ENCODE peak calls at places on chromosomes 1 and 21, in eight cellular contexts. One of them, this sample, is unnamed.

GRCh38 chr1:222465211-222466041 is 82.5 kb downstream of the HHIPL2 start:
- DNase-seq in activated naive CD4-positive, alpha-beta T cell treated with Interleukin-2 at 50 U/mL for 16 hours: peak
- DNase-seq in stimulated activated CD8-positive, alpha-beta memory T cell treated with anti-CD3 and anti-CD28 coated beads, Interleukin-7, amount 100 ng/mL, for 24 hours: peak
- DNase-seq in A549: peak
- DNase-seq in brain microvascular endothelial cell: peak
- DNase-seq in NCI-H2171 treated with DMSO at 0.1 percent for 48 hours: peak
- DNase-seq in RWPE1: peak
- DNase-seq in kidney epithelial cell: peak
- DNase-seq in this sample: peak

GRCh38 chr21:45011911-45012660 is 62.3 kb upstream of the ADARB1 start:
- DNase-seq in activated naive CD4-positive, alpha-beta T cell treated with Interleukin-2 at 50 U/mL for 16 hours: no peak
- DNase-seq in stimulated activated CD8-positive, alpha-beta memory T cell treated with anti-CD3 and anti-CD28 coated beads, Interleukin-7, amount 100 ng/mL, for 24 hours: no peak
- DNase-seq in A549: peak
- DNase-seq in brain microvascular endothelial cell: peak
- DNase-seq in NCI-H2171 treated with DMSO at 0.1 percent for 48 hours: no peak
- DNase-seq in RWPE1: peak
- DNase-seq in kidney epithelial cell: peak
- DNase-seq in this sample: peak

GRCh38 chr1:233372218-233373125 is 44.9 kb downstream of the MAP3K21 start:
- DNase-seq in activated naive CD4-positive, alpha-beta T cell treated with Interleukin-2 at 50 U/mL for 16 hours: no peak
- DNase-seq in stimulated activated CD8-positive, alpha-beta memory T cell treated with anti-CD3 and anti-CD28 coated beads, Interleukin-7, amount 100 ng/mL, for 24 hours: no peak
- DNase-seq in A549: no peak
- DNase-seq in brain microvascular endothelial cell: no peak
- DNase-seq in NCI-H2171 treated with DMSO at 0.1 percent for 48 hours: no peak
- DNase-seq in RWPE1: no peak
- DNase-seq in kidney epithelial cell: no peak
- DNase-seq in this sample: no peak

GRCh38 chr1:119285482-119285881 is 83.1 kb upstream of the HAO2 start:
- DNase-seq in activated naive CD4-positive, alpha-beta T cell treated with Interleukin-2 at 50 U/mL for 16 hours: no peak
- DNase-seq in stimulated activated CD8-positive, alpha-beta memory T cell treated with anti-CD3 and anti-CD28 coated beads, Interleukin-7, amount 100 ng/mL, for 24 hours: no peak
- DNase-seq in A549: peak
- DNase-seq in brain microvascular endothelial cell: peak
- DNase-seq in NCI-H2171 treated with DMSO at 0.1 percent for 48 hours: no peak
- DNase-seq in RWPE1: peak
- DNase-seq in kidney epithelial cell: peak
- DNase-seq in this sample: no peak

GRCh38 chr21:44051462-44051941 is 39.4 kb downstream of the TRAPPC10 start:
- DNase-seq in activated naive CD4-positive, alpha-beta T cell treated with Interleukin-2 at 50 U/mL for 16 hours: no peak
- DNase-seq in stimulated activated CD8-positive, alpha-beta memory T cell treated with anti-CD3 and anti-CD28 coated beads, Interleukin-7, amount 100 ng/mL, for 24 hours: no peak
- DNase-seq in A549: no peak
- DNase-seq in brain microvascular endothelial cell: peak
- DNase-seq in NCI-H2171 treated with DMSO at 0.1 percent for 48 hours: peak
- DNase-seq in RWPE1: no peak
- DNase-seq in kidney epithelial cell: no peak
- DNase-seq in this sample: no peak

GRCh38 chr1:51650198-51650597 is 33.3 kb downstream of the OSBPL9 start:
- DNase-seq in activated naive CD4-positive, alpha-beta T cell treated with Interleukin-2 at 50 U/mL for 16 hours: no peak
- DNase-seq in stimulated activated CD8-positive, alpha-beta memory T cell treated with anti-CD3 and anti-CD28 coated beads, Interleukin-7, amount 100 ng/mL, for 24 hours: no peak
- DNase-seq in A549: no peak
- DNase-seq in brain microvascular endothelial cell: no peak
- DNase-seq in NCI-H2171 treated with DMSO at 0.1 percent for 48 hours: no peak
- DNase-seq in RWPE1: no peak
- DNase-seq in kidney epithelial cell: no peak
- DNase-seq in this sample: no peak

GRCh38 chr1:145689922-145690321 is 17.2 kb downstream of the PDZK1 start:
- DNase-seq in activated naive CD4-positive, alpha-beta T cell treated with Interleukin-2 at 50 U/mL for 16 hours: no peak
- DNase-seq in stimulated activated CD8-positive, alpha-beta memory T cell treated with anti-CD3 and anti-CD28 coated beads, Interleukin-7, amount 100 ng/mL, for 24 hours: no peak
- DNase-seq in A549: no peak
- DNase-seq in brain microvascular endothelial cell: no peak
- DNase-seq in NCI-H2171 treated with DMSO at 0.1 percent for 48 hours: no peak
- DNase-seq in RWPE1: no peak
- DNase-seq in kidney epithelial cell: no peak
- DNase-seq in this sample: no peak

GRCh38 chr1:156106624-156107488 is 7.7 kb upstream of the LMNA start:
- DNase-seq in activated naive CD4-positive, alpha-beta T cell treated with Interleukin-2 at 50 U/mL for 16 hours: no peak
- DNase-seq in stimulated activated CD8-positive, alpha-beta memory T cell treated with anti-CD3 and anti-CD28 coated beads, Interleukin-7, amount 100 ng/mL, for 24 hours: no peak
- DNase-seq in A549: peak
- DNase-seq in brain microvascular endothelial cell: no peak
- DNase-seq in NCI-H2171 treated with DMSO at 0.1 percent for 48 hours: peak
- DNase-seq in RWPE1: no peak
- DNase-seq in kidney epithelial cell: no peak
- DNase-seq in this sample: peak

GRCh38 chr1:40017951-40018575 is 22.5 kb upstream of the CAP1 start:
- DNase-seq in activated naive CD4-positive, alpha-beta T cell treated with Interleukin-2 at 50 U/mL for 16 hours: no peak
- DNase-seq in stimulated activated CD8-positive, alpha-beta memory T cell treated with anti-CD3 and anti-CD28 coated beads, Interleukin-7, amount 100 ng/mL, for 24 hours: no peak
- DNase-seq in A549: peak
- DNase-seq in brain microvascular endothelial cell: no peak
- DNase-seq in NCI-H2171 treated with DMSO at 0.1 percent for 48 hours: no peak
- DNase-seq in RWPE1: no peak
- DNase-seq in kidney epithelial cell: no peak
- DNase-seq in this sample: peak

GRCh38 chr1:18461656-18462055 is 19.1 kb upstream of the KLHDC7A start:
- DNase-seq in activated naive CD4-positive, alpha-beta T cell treated with Interleukin-2 at 50 U/mL for 16 hours: no peak
- DNase-seq in stimulated activated CD8-positive, alpha-beta memory T cell treated with anti-CD3 and anti-CD28 coated beads, Interleukin-7, amount 100 ng/mL, for 24 hours: no peak
- DNase-seq in A549: no peak
- DNase-seq in brain microvascular endothelial cell: no peak
- DNase-seq in NCI-H2171 treated with DMSO at 0.1 percent for 48 hours: no peak
- DNase-seq in RWPE1: no peak
- DNase-seq in kidney epithelial cell: no peak
- DNase-seq in this sample: no peak

GRCh38 chr1:201456499-201457309 is 12.3 kb downstream of the PHLDA3 start:
- DNase-seq in activated naive CD4-positive, alpha-beta T cell treated with Interleukin-2 at 50 U/mL for 16 hours: no peak
- DNase-seq in stimulated activated CD8-positive, alpha-beta memory T cell treated with anti-CD3 and anti-CD28 coated beads, Interleukin-7, amount 100 ng/mL, for 24 hours: no peak
- DNase-seq in A549: peak
- DNase-seq in brain microvascular endothelial cell: peak
- DNase-seq in NCI-H2171 treated with DMSO at 0.1 percent for 48 hours: no peak
- DNase-seq in RWPE1: peak
- DNase-seq in kidney epithelial cell: peak
- DNase-seq in this sample: peak

GRCh38 chr1:211259596-211260126 is 495 bp downstream of the RCOR3 start:
- DNase-seq in activated naive CD4-positive, alpha-beta T cell treated with Interleukin-2 at 50 U/mL for 16 hours: no peak
- DNase-seq in stimulated activated CD8-positive, alpha-beta memory T cell treated with anti-CD3 and anti-CD28 coated beads, Interleukin-7, amount 100 ng/mL, for 24 hours: peak
- DNase-seq in A549: peak
- DNase-seq in brain microvascular endothelial cell: no peak
- DNase-seq in NCI-H2171 treated with DMSO at 0.1 percent for 48 hours: peak
- DNase-seq in RWPE1: peak
- DNase-seq in kidney epithelial cell: no peak
- DNase-seq in this sample: no peak

GRCh38 chr21:34743285-34743684 is 74.5 kb downstream of the CLIC6 start:
- DNase-seq in activated naive CD4-positive, alpha-beta T cell treated with Interleukin-2 at 50 U/mL for 16 hours: no peak
- DNase-seq in stimulated activated CD8-positive, alpha-beta memory T cell treated with anti-CD3 and anti-CD28 coated beads, Interleukin-7, amount 100 ng/mL, for 24 hours: no peak
- DNase-seq in A549: no peak
- DNase-seq in brain microvascular endothelial cell: no peak
- DNase-seq in NCI-H2171 treated with DMSO at 0.1 percent for 48 hours: no peak
- DNase-seq in RWPE1: no peak
- DNase-seq in kidney epithelial cell: no peak
- DNase-seq in this sample: no peak

GRCh38 chr1:44542415-44543063 is 131.7 kb downstream of the TMEM53 start:
- DNase-seq in activated naive CD4-positive, alpha-beta T cell treated with Interleukin-2 at 50 U/mL for 16 hours: no peak
- DNase-seq in stimulated activated CD8-positive, alpha-beta memory T cell treated with anti-CD3 and anti-CD28 coated beads, Interleukin-7, amount 100 ng/mL, for 24 hours: no peak
- DNase-seq in A549: no peak
- DNase-seq in brain microvascular endothelial cell: no peak
- DNase-seq in NCI-H2171 treated with DMSO at 0.1 percent for 48 hours: no peak
- DNase-seq in RWPE1: no peak
- DNase-seq in kidney epithelial cell: no peak
- DNase-seq in this sample: no peak

GRCh38 chr1:180911640-180912161 is 996 bp upstream of the KIAA1614 start:
- DNase-seq in activated naive CD4-positive, alpha-beta T cell treated with Interleukin-2 at 50 U/mL for 16 hours: no peak
- DNase-seq in stimulated activated CD8-positive, alpha-beta memory T cell treated with anti-CD3 and anti-CD28 coated beads, Interleukin-7, amount 100 ng/mL, for 24 hours: no peak
- DNase-seq in A549: no peak
- DNase-seq in brain microvascular endothelial cell: no peak
- DNase-seq in NCI-H2171 treated with DMSO at 0.1 percent for 48 hours: no peak
- DNase-seq in RWPE1: no peak
- DNase-seq in kidney epithelial cell: no peak
- DNase-seq in this sample: no peak

GRCh38 chr1:175599212-175599681 is 144.1 kb downstream of the TNR start:
- DNase-seq in activated naive CD4-positive, alpha-beta T cell treated with Interleukin-2 at 50 U/mL for 16 hours: no peak
- DNase-seq in stimulated activated CD8-positive, alpha-beta memory T cell treated with anti-CD3 and anti-CD28 coated beads, Interleukin-7, amount 100 ng/mL, for 24 hours: no peak
- DNase-seq in A549: no peak
- DNase-seq in brain microvascular endothelial cell: no peak
- DNase-seq in NCI-H2171 treated with DMSO at 0.1 percent for 48 hours: no peak
- DNase-seq in RWPE1: no peak
- DNase-seq in kidney epithelial cell: peak
- DNase-seq in this sample: no peak

GRCh38 chr1:65942476-65942875 is 149.8 kb downstream of the PDE4B start:
- DNase-seq in activated naive CD4-positive, alpha-beta T cell treated with Interleukin-2 at 50 U/mL for 16 hours: no peak
- DNase-seq in stimulated activated CD8-positive, alpha-beta memory T cell treated with anti-CD3 and anti-CD28 coated beads, Interleukin-7, amount 100 ng/mL, for 24 hours: no peak
- DNase-seq in A549: no peak
- DNase-seq in brain microvascular endothelial cell: no peak
- DNase-seq in NCI-H2171 treated with DMSO at 0.1 percent for 48 hours: no peak
- DNase-seq in RWPE1: no peak
- DNase-seq in kidney epithelial cell: no peak
- DNase-seq in this sample: no peak

GRCh38 chr1:193114485-193115095 is 7.2 kb upstream of the CDC73 start:
- DNase-seq in activated naive CD4-positive, alpha-beta T cell treated with Interleukin-2 at 50 U/mL for 16 hours: no peak
- DNase-seq in stimulated activated CD8-positive, alpha-beta memory T cell treated with anti-CD3 and anti-CD28 coated beads, Interleukin-7, amount 100 ng/mL, for 24 hours: no peak
- DNase-seq in A549: no peak
- DNase-seq in brain microvascular endothelial cell: no peak
- DNase-seq in NCI-H2171 treated with DMSO at 0.1 percent for 48 hours: no peak
- DNase-seq in RWPE1: no peak
- DNase-seq in kidney epithelial cell: no peak
- DNase-seq in this sample: no peak

GRCh38 chr1:46184920-46185658 is 8.8 kb upstream of the P3R3URF start:
- DNase-seq in activated naive CD4-positive, alpha-beta T cell treated with Interleukin-2 at 50 U/mL for 16 hours: peak
- DNase-seq in stimulated activated CD8-positive, alpha-beta memory T cell treated with anti-CD3 and anti-CD28 coated beads, Interleukin-7, amount 100 ng/mL, for 24 hours: no peak
- DNase-seq in A549: no peak
- DNase-seq in brain microvascular endothelial cell: no peak
- DNase-seq in NCI-H2171 treated with DMSO at 0.1 percent for 48 hours: no peak
- DNase-seq in RWPE1: no peak
- DNase-seq in kidney epithelial cell: no peak
- DNase-seq in this sample: no peak

GRCh38 chr1:237873487-237873927 is 17.2 kb downstream of the ZP4 start:
- DNase-seq in activated naive CD4-positive, alpha-beta T cell treated with Interleukin-2 at 50 U/mL for 16 hours: no peak
- DNase-seq in stimulated activated CD8-positive, alpha-beta memory T cell treated with anti-CD3 and anti-CD28 coated beads, Interleukin-7, amount 100 ng/mL, for 24 hours: no peak
- DNase-seq in A549: peak
- DNase-seq in brain microvascular endothelial cell: peak
- DNase-seq in NCI-H2171 treated with DMSO at 0.1 percent for 48 hours: no peak
- DNase-seq in RWPE1: peak
- DNase-seq in kidney epithelial cell: peak
- DNase-seq in this sample: no peak

GRCh38 chr1:215002471-215002870 is 80.1 kb upstream of the KCNK2 start:
- DNase-seq in activated naive CD4-positive, alpha-beta T cell treated with Interleukin-2 at 50 U/mL for 16 hours: no peak
- DNase-seq in stimulated activated CD8-positive, alpha-beta memory T cell treated with anti-CD3 and anti-CD28 coated beads, Interleukin-7, amount 100 ng/mL, for 24 hours: no peak
- DNase-seq in A549: no peak
- DNase-seq in brain microvascular endothelial cell: peak
- DNase-seq in NCI-H2171 treated with DMSO at 0.1 percent for 48 hours: no peak
- DNase-seq in RWPE1: no peak
- DNase-seq in kidney epithelial cell: no peak
- DNase-seq in this sample: no peak

GRCh38 chr1:184820218-184820720 is 65.6 kb upstream of the EDEM3 start:
- DNase-seq in activated naive CD4-positive, alpha-beta T cell treated with Interleukin-2 at 50 U/mL for 16 hours: no peak
- DNase-seq in stimulated activated CD8-positive, alpha-beta memory T cell treated with anti-CD3 and anti-CD28 coated beads, Interleukin-7, amount 100 ng/mL, for 24 hours: no peak
- DNase-seq in A549: no peak
- DNase-seq in brain microvascular endothelial cell: no peak
- DNase-seq in NCI-H2171 treated with DMSO at 0.1 percent for 48 hours: peak
- DNase-seq in RWPE1: no peak
- DNase-seq in kidney epithelial cell: no peak
- DNase-seq in this sample: no peak

GRCh38 chr1:63877816-63878215 is 104.0 kb downstream of the ROR1 start:
- DNase-seq in activated naive CD4-positive, alpha-beta T cell treated with Interleukin-2 at 50 U/mL for 16 hours: no peak
- DNase-seq in stimulated activated CD8-positive, alpha-beta memory T cell treated with anti-CD3 and anti-CD28 coated beads, Interleukin-7, amount 100 ng/mL, for 24 hours: no peak
- DNase-seq in A549: no peak
- DNase-seq in brain microvascular endothelial cell: peak
- DNase-seq in NCI-H2171 treated with DMSO at 0.1 percent for 48 hours: peak
- DNase-seq in RWPE1: peak
- DNase-seq in kidney epithelial cell: peak
- DNase-seq in this sample: no peak

GRCh38 chr1:155062151-155062686 is 1.3 kb upstream of the EFNA4 start:
- DNase-seq in activated naive CD4-positive, alpha-beta T cell treated with Interleukin-2 at 50 U/mL for 16 hours: no peak
- DNase-seq in stimulated activated CD8-positive, alpha-beta memory T cell treated with anti-CD3 and anti-CD28 coated beads, Interleukin-7, amount 100 ng/mL, for 24 hours: no peak
- DNase-seq in A549: no peak
- DNase-seq in brain microvascular endothelial cell: no peak
- DNase-seq in NCI-H2171 treated with DMSO at 0.1 percent for 48 hours: no peak
- DNase-seq in RWPE1: no peak
- DNase-seq in kidney epithelial cell: no peak
- DNase-seq in this sample: no peak

GRCh38 chr1:101299710-101300109 is 62.9 kb downstream of the S1PR1 start:
- DNase-seq in activated naive CD4-positive, alpha-beta T cell treated with Interleukin-2 at 50 U/mL for 16 hours: no peak
- DNase-seq in stimulated activated CD8-positive, alpha-beta memory T cell treated with anti-CD3 and anti-CD28 coated beads, Interleukin-7, amount 100 ng/mL, for 24 hours: no peak
- DNase-seq in A549: no peak
- DNase-seq in brain microvascular endothelial cell: no peak
- DNase-seq in NCI-H2171 treated with DMSO at 0.1 percent for 48 hours: no peak
- DNase-seq in RWPE1: no peak
- DNase-seq in kidney epithelial cell: no peak
- DNase-seq in this sample: no peak

GRCh38 chr1:44500181-44501021 is 95.3 kb downstream of the RNF220 start:
- DNase-seq in activated naive CD4-positive, alpha-beta T cell treated with Interleukin-2 at 50 U/mL for 16 hours: no peak
- DNase-seq in stimulated activated CD8-positive, alpha-beta memory T cell treated with anti-CD3 and anti-CD28 coated beads, Interleukin-7, amount 100 ng/mL, for 24 hours: no peak
- DNase-seq in A549: no peak
- DNase-seq in brain microvascular endothelial cell: peak
- DNase-seq in NCI-H2171 treated with DMSO at 0.1 percent for 48 hours: no peak
- DNase-seq in RWPE1: no peak
- DNase-seq in kidney epithelial cell: no peak
- DNase-seq in this sample: peak

GRCh38 chr1:53588053-53588779 is 129.0 kb downstream of the DMRTB1 start:
- DNase-seq in activated naive CD4-positive, alpha-beta T cell treated with Interleukin-2 at 50 U/mL for 16 hours: no peak
- DNase-seq in stimulated activated CD8-positive, alpha-beta memory T cell treated with anti-CD3 and anti-CD28 coated beads, Interleukin-7, amount 100 ng/mL, for 24 hours: no peak
- DNase-seq in A549: no peak
- DNase-seq in brain microvascular endothelial cell: no peak
- DNase-seq in NCI-H2171 treated with DMSO at 0.1 percent for 48 hours: no peak
- DNase-seq in RWPE1: no peak
- DNase-seq in kidney epithelial cell: no peak
- DNase-seq in this sample: no peak

GRCh38 chr1:77605246-77606026 is 77.0 kb downstream of the ZZZ3 start:
- DNase-seq in activated naive CD4-positive, alpha-beta T cell treated with Interleukin-2 at 50 U/mL for 16 hours: no peak
- DNase-seq in stimulated activated CD8-positive, alpha-beta memory T cell treated with anti-CD3 and anti-CD28 coated beads, Interleukin-7, amount 100 ng/mL, for 24 hours: no peak
- DNase-seq in A549: no peak
- DNase-seq in brain microvascular endothelial cell: peak
- DNase-seq in NCI-H2171 treated with DMSO at 0.1 percent for 48 hours: no peak
- DNase-seq in RWPE1: no peak
- DNase-seq in kidney epithelial cell: peak
- DNase-seq in this sample: no peak